ENCODE peak calls at places on chromosome 14, in five cellular contexts. One of them, this sample, is unnamed.

GRCh38 chr14:52265248-52265647 is 2.2 kb upstream of the PTGDR start:
- DNase-seq in HL-60: no peak
- DNase-seq in GM23338: no peak
- DNase-seq in sigmoid colon: no peak
- DNase-seq in breast epithelium: no peak
- DNase-seq in this sample: no peak

GRCh38 chr14:96139879-96140278 is 64.8 kb upstream of the BDKRB2 start:
- DNase-seq in sigmoid colon: no peak
- DNase-seq in GM23338: no peak
- DNase-seq in breast epithelium: no peak
- DNase-seq in HL-60: no peak
- DNase-seq in this sample: no peak

GRCh38 chr14:42911642-42912041 is 1305.0 kb downstream of the LRFN5 start:
- DNase-seq in HL-60: no peak
- DNase-seq in sigmoid colon: no peak
- DNase-seq in breast epithelium: no peak
- DNase-seq in GM23338: peak
- DNase-seq in this sample: no peak

GRCh38 chr14:104116544-104117340 is 21.6 kb upstream of the KIF26A start:
- DNase-seq in breast epithelium: peak
- DNase-seq in GM23338: peak
- DNase-seq in sigmoid colon: no peak
- DNase-seq in HL-60: no peak
- DNase-seq in this sample: no peak

GRCh38 chr14:101113835-101114725 is 210.6 kb upstream of the RTL1 start:
- DNase-seq in GM23338: no peak
- DNase-seq in HL-60: no peak
- DNase-seq in breast epithelium: no peak
- DNase-seq in sigmoid colon: peak
- DNase-seq in this sample: peak

GRCh38 chr14:57865450-57866198 is at the start of gene SLC35F4:
- DNase-seq in sigmoid colon: no peak
- DNase-seq in GM23338: peak
- DNase-seq in HL-60: no peak
- DNase-seq in breast epithelium: no peak
- DNase-seq in this sample: no peak

GRCh38 chr14:104435147-104436046 is 144.2 kb upstream of the C14orf180 start:
- DNase-seq in GM23338: no peak
- DNase-seq in sigmoid colon: peak
- DNase-seq in HL-60: no peak
- DNase-seq in breast epithelium: peak
- DNase-seq in this sample: peak

GRCh38 chr14:77989441-77989891 is 180.7 kb upstream of the NRXN3 start:
- DNase-seq in HL-60: no peak
- DNase-seq in sigmoid colon: no peak
- DNase-seq in GM23338: no peak
- DNase-seq in breast epithelium: no peak
- DNase-seq in this sample: no peak

GRCh38 chr14:102540310-102541028 is 30.9 kb upstream of the ANKRD9 start:
- DNase-seq in GM23338: no peak
- DNase-seq in breast epithelium: no peak
- DNase-seq in HL-60: no peak
- DNase-seq in sigmoid colon: no peak
- DNase-seq in this sample: no peak

GRCh38 chr14:69716483-69717187 is 50.3 kb upstream of the SRSF5 start:
- DNase-seq in GM23338: no peak
- DNase-seq in breast epithelium: no peak
- DNase-seq in sigmoid colon: no peak
- DNase-seq in HL-60: peak
- DNase-seq in this sample: no peak

GRCh38 chr14:81157431-81157830 is 63.3 kb downstream of the GTF2A1 start:
- DNase-seq in HL-60: no peak
- DNase-seq in sigmoid colon: no peak
- DNase-seq in GM23338: no peak
- DNase-seq in breast epithelium: no peak
- DNase-seq in this sample: no peak

GRCh38 chr14:101019974-101020710 is 116.6 kb upstream of the RTL1 start:
- DNase-seq in GM23338: no peak
- DNase-seq in breast epithelium: peak
- DNase-seq in HL-60: no peak
- DNase-seq in sigmoid colon: peak
- DNase-seq in this sample: peak

GRCh38 chr14:58785741-58786140 is 148.0 kb downstream of the DACT1 start:
- DNase-seq in GM23338: no peak
- DNase-seq in sigmoid colon: no peak
- DNase-seq in HL-60: no peak
- DNase-seq in breast epithelium: no peak
- DNase-seq in this sample: no peak

GRCh38 chr14:23569443-23570151 is 2.0 kb upstream of the AP1G2 start:
- DNase-seq in breast epithelium: peak
- DNase-seq in GM23338: peak
- DNase-seq in sigmoid colon: peak
- DNase-seq in HL-60: no peak
- DNase-seq in this sample: no peak

GRCh38 chr14:77622562-77622961 is 6.1 kb upstream of the SPTLC2 start:
- DNase-seq in breast epithelium: no peak
- DNase-seq in sigmoid colon: no peak
- DNase-seq in GM23338: no peak
- DNase-seq in HL-60: no peak
- DNase-seq in this sample: peak

GRCh38 chr14:96525452-96525851 is 23.3 kb downstream of the PAPOLA start:
- DNase-seq in breast epithelium: no peak
- DNase-seq in sigmoid colon: no peak
- DNase-seq in GM23338: no peak
- DNase-seq in HL-60: no peak
- DNase-seq in this sample: no peak

GRCh38 chr14:55074662-55075061 is 23.2 kb downstream of the MAPK1IP1L start:
- DNase-seq in sigmoid colon: no peak
- DNase-seq in HL-60: no peak
- DNase-seq in GM23338: peak
- DNase-seq in breast epithelium: no peak
- DNase-seq in this sample: no peak

GRCh38 chr14:48970995-48971394 is 615.2 kb downstream of the RPS29 start:
- DNase-seq in breast epithelium: no peak
- DNase-seq in GM23338: no peak
- DNase-seq in HL-60: no peak
- DNase-seq in sigmoid colon: no peak
- DNase-seq in this sample: no peak

GRCh38 chr14:99621948-99622347 is 17.9 kb upstream of the CCDC85C start:
- DNase-seq in sigmoid colon: no peak
- DNase-seq in breast epithelium: no peak
- DNase-seq in HL-60: no peak
- DNase-seq in GM23338: no peak
- DNase-seq in this sample: no peak

GRCh38 chr14:36662258-36662542 is 540 bp downstream of the PAX9 start:
- DNase-seq in HL-60: no peak
- DNase-seq in sigmoid colon: no peak
- DNase-seq in breast epithelium: no peak
- DNase-seq in GM23338: no peak
- DNase-seq in this sample: no peak

GRCh38 chr14:100278702-100279101 is 27.5 kb downstream of the SLC25A29 start:
- DNase-seq in breast epithelium: no peak
- DNase-seq in sigmoid colon: no peak
- DNase-seq in GM23338: no peak
- DNase-seq in HL-60: no peak
- DNase-seq in this sample: no peak

GRCh38 chr14:61498811-61499210 is 177.4 kb downstream of the PRKCH start:
- DNase-seq in GM23338: no peak
- DNase-seq in sigmoid colon: no peak
- DNase-seq in breast epithelium: no peak
- DNase-seq in HL-60: no peak
- DNase-seq in this sample: no peak

GRCh38 chr14:103543721-103544626 is 15.0 kb downstream of the TRMT61A start:
- DNase-seq in HL-60: no peak
- DNase-seq in breast epithelium: no peak
- DNase-seq in GM23338: peak
- DNase-seq in sigmoid colon: peak
- DNase-seq in this sample: no peak

GRCh38 chr14:101726954-101727302 is 34.6 kb upstream of the PPP2R5C start:
- DNase-seq in breast epithelium: no peak
- DNase-seq in sigmoid colon: no peak
- DNase-seq in HL-60: no peak
- DNase-seq in GM23338: no peak
- DNase-seq in this sample: peak

GRCh38 chr14:77582511-77582910 is 33.9 kb downstream of the SPTLC2 start:
- DNase-seq in HL-60: no peak
- DNase-seq in sigmoid colon: no peak
- DNase-seq in breast epithelium: no peak
- DNase-seq in GM23338: no peak
- DNase-seq in this sample: no peak

GRCh38 chr14:23441076-23441475 is 5.6 kb upstream of the MYH7 start:
- DNase-seq in breast epithelium: no peak
- DNase-seq in HL-60: no peak
- DNase-seq in sigmoid colon: no peak
- DNase-seq in GM23338: no peak
- DNase-seq in this sample: no peak

GRCh38 chr14:55077691-55078151 is 26.3 kb downstream of the MAPK1IP1L start:
- DNase-seq in GM23338: no peak
- DNase-seq in breast epithelium: no peak
- DNase-seq in sigmoid colon: no peak
- DNase-seq in HL-60: no peak
- DNase-seq in this sample: no peak

GRCh38 chr14:48125654-48126053 is 450.2 kb upstream of the MDGA2 start:
- DNase-seq in HL-60: no peak
- DNase-seq in sigmoid colon: no peak
- DNase-seq in breast epithelium: no peak
- DNase-seq in GM23338: peak
- DNase-seq in this sample: no peak

GRCh38 chr14:20801726-20802125 is 918 bp downstream of the RNASE1 start:
- DNase-seq in breast epithelium: no peak
- DNase-seq in GM23338: no peak
- DNase-seq in HL-60: no peak
- DNase-seq in sigmoid colon: no peak
- DNase-seq in this sample: no peak

GRCh38 chr14:23093993-23094665 is 807 bp downstream of the ACIN1 start:
- DNase-seq in breast epithelium: no peak
- DNase-seq in HL-60: no peak
- DNase-seq in sigmoid colon: no peak
- DNase-seq in GM23338: peak
- DNase-seq in this sample: peak

GRCh38 chr14:42229294-42229693 is 622.6 kb downstream of the LRFN5 start:
- DNase-seq in HL-60: no peak
- DNase-seq in breast epithelium: no peak
- DNase-seq in sigmoid colon: no peak
- DNase-seq in GM23338: no peak
- DNase-seq in this sample: no peak

GRCh38 chr14:77316872-77317271 is 3.8 kb downstream of the POMT2 start:
- DNase-seq in breast epithelium: no peak
- DNase-seq in GM23338: no peak
- DNase-seq in HL-60: no peak
- DNase-seq in sigmoid colon: peak
- DNase-seq in this sample: no peak

DNA sequence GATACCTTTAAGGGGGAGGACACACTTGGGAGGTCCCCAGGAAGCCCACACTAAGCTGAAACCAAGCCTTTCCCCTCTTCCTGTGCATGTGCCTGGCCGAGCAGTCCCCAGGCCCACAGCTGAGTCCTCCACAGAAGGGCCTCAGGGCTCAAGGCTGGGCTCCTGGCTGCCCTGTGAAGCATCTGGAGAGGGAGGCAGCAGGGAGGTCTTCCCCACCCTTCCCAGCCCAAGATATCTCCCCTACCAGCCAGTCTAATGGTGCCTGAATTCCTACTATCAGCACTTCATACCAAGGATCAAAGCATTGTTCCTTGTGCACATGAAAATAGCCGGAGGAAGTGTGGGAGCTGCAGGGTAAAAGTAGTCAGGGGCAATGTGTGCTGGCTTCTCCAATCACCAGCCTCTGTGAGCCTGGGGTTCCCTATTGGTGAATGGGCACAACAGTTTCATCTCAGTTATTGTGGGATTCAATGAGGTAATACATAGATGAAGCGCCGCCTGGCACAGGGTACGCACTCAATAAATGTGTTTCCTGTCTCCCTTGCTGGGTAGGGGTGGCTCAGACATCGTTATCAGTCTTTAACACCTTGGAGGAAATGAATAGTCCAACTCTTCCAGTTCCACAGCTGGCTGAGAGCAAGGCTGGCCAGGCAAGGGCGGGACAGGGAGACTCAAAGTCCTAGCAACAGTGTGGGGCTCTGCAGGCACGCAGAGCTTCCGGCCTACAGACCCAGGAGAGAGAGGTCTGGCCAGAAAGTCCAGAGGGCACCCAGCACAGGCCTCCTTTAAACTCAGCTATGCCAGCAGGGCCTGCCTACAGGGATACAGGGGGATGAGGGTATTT is 39.1 kb upstream of the PNMA1 start:
- DNase-seq in HL-60: no peak
- DNase-seq in breast epithelium: no peak
- DNase-seq in sigmoid colon: peak
- DNase-seq in GM23338: no peak
- DNase-seq in this sample: no peak
- TF ChIP-seq POLR2AphosphoS5 in HL-60: peak
- TF ChIP-seq POLR2AphosphoS5 in breast epithelium: peak
- TF ChIP-seq POLR2AphosphoS5 in sigmoid colon: peak
- TF ChIP-seq POLR2AphosphoS5 in GM23338: no peak
- TF ChIP-seq POLR2AphosphoS5 in this sample: peak

GRCh38 chr14:50062438-50063039 is 53.8 kb downstream of the VCPKMT start:
- DNase-seq in sigmoid colon: no peak
- DNase-seq in breast epithelium: no peak
- DNase-seq in GM23338: peak
- DNase-seq in HL-60: no peak
- DNase-seq in this sample: no peak
- TF ChIP-seq POLR2AphosphoS5 in sigmoid colon: no peak
- TF ChIP-seq POLR2AphosphoS5 in breast epithelium: no peak
- TF ChIP-seq POLR2AphosphoS5 in GM23338: no peak
- TF ChIP-seq POLR2AphosphoS5 in HL-60: no peak
- TF ChIP-seq POLR2AphosphoS5 in this sample: peak

DNA sequence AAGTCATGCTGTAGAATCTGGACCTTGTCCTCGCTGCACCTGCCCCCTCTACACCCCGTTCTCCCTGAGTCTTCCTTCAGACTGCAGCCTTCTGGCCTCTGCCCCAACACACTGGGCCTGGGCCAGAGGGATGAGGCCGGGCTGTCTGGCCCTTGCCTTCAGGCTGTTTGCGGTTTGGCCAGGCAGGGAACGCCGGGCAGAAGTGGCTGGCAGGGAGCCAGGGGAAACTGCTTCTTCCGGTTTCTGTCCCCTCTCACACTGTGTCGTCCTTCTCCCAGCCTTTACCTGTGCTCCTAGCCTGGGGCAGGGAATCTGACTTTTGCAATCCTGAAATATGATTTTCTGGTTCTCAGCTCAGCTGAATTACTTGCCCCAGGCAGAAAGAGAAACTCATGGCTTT is 13.5 kb downstream of the DGLUCY start:
- DNase-seq in sigmoid colon: no peak
- DNase-seq in HL-60: no peak
- DNase-seq in GM23338: no peak
- DNase-seq in breast epithelium: peak
- DNase-seq in this sample: no peak
- TF ChIP-seq POLR2AphosphoS5 in sigmoid colon: no peak
- TF ChIP-seq POLR2AphosphoS5 in HL-60: no peak
- TF ChIP-seq POLR2AphosphoS5 in GM23338: no peak
- TF ChIP-seq POLR2AphosphoS5 in breast epithelium: peak
- TF ChIP-seq POLR2AphosphoS5 in this sample: peak

DNA sequence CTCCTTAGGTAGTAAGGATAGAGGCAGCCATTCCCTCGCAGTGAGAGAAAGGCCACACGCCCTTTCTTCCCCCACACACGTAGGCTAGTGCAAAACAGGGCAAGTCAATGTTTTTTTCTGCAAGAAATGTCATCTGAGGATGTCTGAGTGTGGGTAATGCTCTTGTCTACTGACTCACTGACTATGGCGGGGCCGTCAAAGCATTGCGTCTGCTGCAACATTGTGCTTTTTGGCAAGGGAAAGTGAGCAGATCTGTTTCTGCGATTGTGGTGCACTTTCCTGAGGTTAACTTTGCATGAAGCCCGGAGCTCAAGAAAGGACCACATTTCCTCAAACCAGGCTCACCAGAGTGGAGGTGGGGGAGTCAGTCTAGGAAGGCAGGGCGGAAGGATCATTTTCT is 181.6 kb upstream of the GZMB start:
- DNase-seq in sigmoid colon: no peak
- DNase-seq in HL-60: no peak
- DNase-seq in GM23338: no peak
- DNase-seq in breast epithelium: no peak
- DNase-seq in this sample: no peak
- TF ChIP-seq POLR2AphosphoS5 in sigmoid colon: no peak
- TF ChIP-seq POLR2AphosphoS5 in HL-60: no peak
- TF ChIP-seq POLR2AphosphoS5 in GM23338: no peak
- TF ChIP-seq POLR2AphosphoS5 in breast epithelium: no peak
- TF ChIP-seq POLR2AphosphoS5 in this sample: no peak

This sample was measured in vagina.